ENCODE peak calls at places on chromosomes 16 and 17, in six cellular contexts. B is NCI-H524; W is stimulated activated CD4-positive, alpha-beta T cell treated with anti-CD3 and anti-CD28 coated beads, Interleukin-4, amount 100 ng/mL, for 24 hours; Z is HT-29; S is HFFc6; T is effector memory CD8-positive, alpha-beta T cell. M is an unnamed sample.

GRCh38 chr16:55842369-55843104 is 9.6 kb upstream of the CES1 start:
- DNase-seq in B (peak; percentile 57), W (peak; percentile 19), Z (peak; percentile 58), S (peak; percentile 24), T (peak; percentile 25), M (peak; percentile 68)

GRCh38 chr16:79310734-79311133 is 289.8 kb downstream of the MAF start:
- DNase-seq in B (no peak), W (no peak), Z (no peak), S (no peak), T (no peak), M (no peak)

GRCh38 chr17:77693301-77693700 is 265.2 kb upstream of the TNRC6C start:
- DNase-seq in B (no peak), W (no peak), Z (no peak), S (no peak), T (no peak), M (no peak)

GRCh38 chr16:19289805-19290490 is 4.4 kb downstream of the CLEC19A start:
- DNase-seq in B (peak; percentile 8), W (no peak), Z (no peak), S (no peak), T (no peak), M (no peak)

GRCh38 chr16:51818342-51818944 is 667.4 kb upstream of the SALL1 start:
- DNase-seq in B (peak; percentile 35), W (no peak), Z (peak; percentile 56), S (peak; percentile 48), T (no peak), M (peak; percentile 40)

GRCh38 chr16:13041180-13041579 is 139.8 kb downstream of the SHISA9 start:
- DNase-seq in B (peak; percentile 10), W (no peak), Z (no peak), S (no peak), T (no peak), M (no peak)

GRCh38 chr16:86718118-86718517 is 139.8 kb downstream of the FOXL1 start:
- DNase-seq in B (no peak), W (no peak), Z (no peak), S (no peak), T (no peak), M (no peak)

GRCh38 chr16:9484436-9484835 is 393.0 kb downstream of the HAPSTR1 start:
- DNase-seq in B (no peak), W (no peak), Z (no peak), S (no peak), T (no peak), M (no peak)

GRCh38 chr17:3892095-3892998 is 506 bp downstream of the CAMKK1 start:
- DNase-seq in B (peak; percentile 54), W (peak; percentile 61), Z (peak; percentile 45), S (peak; percentile 75), T (peak; percentile 75), M (peak; percentile 91)

GRCh38 chr17:2709173-2709661 is 2.3 kb downstream of the CLUH start:
- DNase-seq in B (no peak), W (no peak), Z (peak; percentile 72), S (no peak), T (no peak), M (no peak)

GRCh38 chr16:1825864-1826690 is 548 bp downstream of the HAGH start:
- DNase-seq in B (peak; percentile 69), W (peak; percentile 69), Z (peak; percentile 54), S (peak; percentile 6), T (peak; percentile 44), M (peak; percentile 52)

GRCh38 chr16:57667526-57668258 is 414 bp upstream of the ADGRG3 start:
- DNase-seq in B (no peak), W (no peak), Z (no peak), S (no peak), T (no peak), M (no peak)

M was measured in foreskin fibroblast.